ENCODE peak calls at places on chromosomes 4 and X, in seven cellular contexts. F, E, P, V, R, K and T are unnamed samples.

GRCh38 chr4:98658287-98659105 is at the start of gene TSPAN5:
- DNase-seq in F (peak), E (peak), P (peak), V (peak), R (peak), K (peak), T (peak)

GRCh38 chrX:133607419-133608348 is 192.4 kb upstream of the GPC4 start:
- DNase-seq in F (no peak), E (no peak), P (no peak), V (no peak), R (no peak), K (no peak), T (no peak)

GRCh38 chr4:41693629-41694028 is 54.9 kb downstream of the PHOX2B start:
- DNase-seq in F (peak), E (no peak), P (peak), V (no peak), R (no peak), K (no peak), T (no peak)

GRCh38 chr4:85861064-85861767 is 386.3 kb downstream of the ARHGAP24 start:
- DNase-seq in F (no peak), E (no peak), P (no peak), V (no peak), R (no peak), K (no peak), T (no peak)

GRCh38 chrX:46179748-46180147 is 365.5 kb downstream of the ZNF674 start:
- DNase-seq in F (no peak), E (no peak), P (no peak), V (no peak), R (no peak), K (no peak), T (no peak)

GRCh38 chrX:8037593-8038348 is 110.6 kb upstream of the PNPLA4 start:
- DNase-seq in F (no peak), E (no peak), P (no peak), V (no peak), R (no peak), K (no peak), T (no peak)

GRCh38 chr4:76984788-76985211 is 35.2 kb downstream of the SEPTIN11 start:
- DNase-seq in F (peak), E (no peak), P (no peak), V (no peak), R (no peak), K (no peak), T (no peak)

GRCh38 chr4:147361726-147362125 is 119.2 kb upstream of the EDNRA start:
- DNase-seq in F (peak), E (no peak), P (no peak), V (no peak), R (no peak), K (no peak), T (no peak)

GRCh38 chr4:178689926-178690325 is 1247.7 kb upstream of the AGA start:
- DNase-seq in F (no peak), E (no peak), P (no peak), V (no peak), R (no peak), K (no peak), T (no peak)

GRCh38 chr4:6957148-6957520 is 47.5 kb downstream of the TBC1D14 start:
- DNase-seq in F (no peak), E (no peak), P (no peak), V (no peak), R (no peak), K (no peak), T (no peak)

GRCh38 chr4:146335763-146336412 is 121.5 kb downstream of the REELD1 start:
- DNase-seq in F (no peak), E (no peak), P (no peak), V (no peak), R (no peak), K (no peak), T (no peak)

GRCh38 chr4:1177274-1178141 is 5.1 kb upstream of the SPON2 start:
- DNase-seq in F (no peak), E (peak), P (no peak), V (no peak), R (no peak), K (peak), T (no peak)

GRCh38 chr4:173056708-173057107 is 111.9 kb upstream of the GALNT7 start:
- DNase-seq in F (no peak), E (no peak), P (no peak), V (no peak), R (no peak), K (no peak), T (no peak)

GRCh38 chr4:7872264-7872771 is 67.3 kb downstream of the AFAP1 start:
- DNase-seq in F (no peak), E (no peak), P (no peak), V (no peak), R (no peak), K (no peak), T (no peak)

GRCh38 chrX:131830400-131831184 is 192.5 kb upstream of the STK26 start:
- DNase-seq in F (peak), E (peak), P (peak), V (no peak), R (peak), K (peak), T (peak)

GRCh38 chrX:45710081-45710801 is 509.6 kb upstream of the DIPK2B start:
- DNase-seq in F (no peak), E (no peak), P (no peak), V (no peak), R (peak), K (peak), T (no peak)

GRCh38 chrX:40748977-40749376 is 13.6 kb upstream of the MED14 start:
- DNase-seq in F (no peak), E (no peak), P (no peak), V (no peak), R (no peak), K (no peak), T (no peak)